ENCODE peak calls at places on chromosomes 3 and 15, in eight cellular contexts. One of them, this sample, is unnamed.

GRCh38 chr3:159825216-159825854 is 163.3 kb upstream of the IL12A start:
- DNase-seq in GM06990: no peak
- DNase-seq in endothelial cell: no peak
- DNase-seq in tibial artery: no peak
- DNase-seq in IMR-90: no peak
- DNase-seq in GM10248: no peak
- DNase-seq in GM20000: no peak
- DNase-seq in endodermal cell: peak; percentile 51
- DNase-seq in this sample: no peak

GRCh38 chr3:94004301-94004910 is 24.0 kb downstream of the STX19 start:
- DNase-seq in GM06990: no peak
- DNase-seq in endothelial cell: no peak
- DNase-seq in tibial artery: no peak
- DNase-seq in IMR-90: peak; percentile 82
- DNase-seq in GM10248: peak; percentile 47
- DNase-seq in GM20000: peak; percentile 44
- DNase-seq in endodermal cell: no peak
- DNase-seq in this sample: no peak

GRCh38 chr3:188749010-188749617 is 422.7 kb upstream of the TPRG1 start:
- DNase-seq in GM06990: no peak
- DNase-seq in endothelial cell: peak; percentile 31
- DNase-seq in tibial artery: no peak
- DNase-seq in IMR-90: no peak
- DNase-seq in GM10248: peak; percentile 14
- DNase-seq in GM20000: peak; percentile 21
- DNase-seq in endodermal cell: peak; percentile 85
- DNase-seq in this sample: peak; percentile 60

GRCh38 chr3:178699810-178700209 is 163.6 kb downstream of the KCNMB2 start:
- DNase-seq in GM06990: no peak
- DNase-seq in endothelial cell: no peak
- DNase-seq in tibial artery: no peak
- DNase-seq in IMR-90: no peak
- DNase-seq in GM10248: no peak
- DNase-seq in GM20000: no peak
- DNase-seq in endodermal cell: no peak
- DNase-seq in this sample: no peak

GRCh38 chr3:124053871-124054270 is 61.9 kb upstream of the ROPN1 start:
- DNase-seq in GM06990: no peak
- DNase-seq in endothelial cell: no peak
- DNase-seq in tibial artery: no peak
- DNase-seq in IMR-90: no peak
- DNase-seq in GM10248: no peak
- DNase-seq in GM20000: no peak
- DNase-seq in endodermal cell: peak; percentile 20
- DNase-seq in this sample: no peak

GRCh38 chr3:13612829-13613228 is 63.9 kb downstream of the FBLN2 start:
- DNase-seq in GM06990: no peak
- DNase-seq in endothelial cell: no peak
- DNase-seq in tibial artery: peak; percentile 79
- DNase-seq in IMR-90: peak; percentile 8
- DNase-seq in GM10248: no peak
- DNase-seq in GM20000: no peak
- DNase-seq in endodermal cell: no peak
- DNase-seq in this sample: no peak

GRCh38 chr3:140529096-140529495 is 148.8 kb upstream of the TRIM42 start:
- DNase-seq in GM06990: no peak
- DNase-seq in endothelial cell: no peak
- DNase-seq in tibial artery: no peak
- DNase-seq in IMR-90: peak; percentile 3
- DNase-seq in GM10248: no peak
- DNase-seq in GM20000: no peak
- DNase-seq in endodermal cell: no peak
- DNase-seq in this sample: no peak

GRCh38 chr3:101873619-101874018 is 24.3 kb downstream of the NFKBIZ start:
- DNase-seq in GM06990: no peak
- DNase-seq in endothelial cell: no peak
- DNase-seq in tibial artery: no peak
- DNase-seq in IMR-90: peak; percentile 88
- DNase-seq in GM10248: no peak
- DNase-seq in GM20000: no peak
- DNase-seq in endodermal cell: no peak
- DNase-seq in this sample: no peak

GRCh38 chr3:10319804-10320203 is 1.1 kb downstream of the SEC13 start:
- DNase-seq in GM06990: no peak
- DNase-seq in endothelial cell: no peak
- DNase-seq in tibial artery: no peak
- DNase-seq in IMR-90: peak; percentile 12
- DNase-seq in GM10248: no peak
- DNase-seq in GM20000: no peak
- DNase-seq in endodermal cell: no peak
- DNase-seq in this sample: no peak

GRCh38 chr15:94670436-94671034 is 439.2 kb downstream of the MCTP2 start:
- DNase-seq in GM06990: no peak
- DNase-seq in endothelial cell: no peak
- DNase-seq in tibial artery: no peak
- DNase-seq in IMR-90: peak; percentile 35
- DNase-seq in GM10248: peak; percentile 33
- DNase-seq in GM20000: peak; percentile 30
- DNase-seq in endodermal cell: no peak
- DNase-seq in this sample: no peak

GRCh38 chr15:68447209-68447608 is 15.2 kb upstream of the ITGA11 start:
- DNase-seq in GM06990: no peak
- DNase-seq in endothelial cell: no peak
- DNase-seq in tibial artery: peak; percentile 48
- DNase-seq in IMR-90: no peak
- DNase-seq in GM10248: no peak
- DNase-seq in GM20000: no peak
- DNase-seq in endodermal cell: no peak
- DNase-seq in this sample: no peak

GRCh38 chr3:143627336-143627735 is 220.9 kb downstream of the SLC9A9 start:
- DNase-seq in GM06990: no peak
- DNase-seq in endothelial cell: no peak
- DNase-seq in tibial artery: no peak
- DNase-seq in IMR-90: peak; percentile 3
- DNase-seq in GM10248: no peak
- DNase-seq in GM20000: no peak
- DNase-seq in endodermal cell: no peak
- DNase-seq in this sample: peak; percentile 52

GRCh38 chr3:126315083-126315658 is 42.0 kb downstream of the KLF15 start:
- DNase-seq in GM06990: no peak
- DNase-seq in endothelial cell: no peak
- DNase-seq in tibial artery: no peak
- DNase-seq in IMR-90: no peak
- DNase-seq in GM10248: no peak
- DNase-seq in GM20000: no peak
- DNase-seq in endodermal cell: peak; percentile 39
- DNase-seq in this sample: no peak

GRCh38 chr3:123068227-123069020 is 1.6 kb downstream of the PDIA5 start:
- DNase-seq in GM06990: no peak
- DNase-seq in endothelial cell: no peak
- DNase-seq in tibial artery: no peak
- DNase-seq in IMR-90: no peak
- DNase-seq in GM10248: no peak
- DNase-seq in GM20000: no peak
- DNase-seq in endodermal cell: peak; percentile 87
- DNase-seq in this sample: no peak

GRCh38 chr3:132448211-132448961 is 31.1 kb downstream of the DNAJC13 start:
- DNase-seq in GM06990: no peak
- DNase-seq in endothelial cell: no peak
- DNase-seq in tibial artery: peak; percentile 72
- DNase-seq in IMR-90: peak; percentile 69
- DNase-seq in GM10248: no peak
- DNase-seq in GM20000: no peak
- DNase-seq in endodermal cell: no peak
- DNase-seq in this sample: no peak

GRCh38 chr3:69283496-69283895 is 102.4 kb downstream of the FRMD4B start:
- DNase-seq in GM06990: no peak
- DNase-seq in endothelial cell: no peak
- DNase-seq in tibial artery: no peak
- DNase-seq in IMR-90: no peak
- DNase-seq in GM10248: no peak
- DNase-seq in GM20000: no peak
- DNase-seq in endodermal cell: no peak
- DNase-seq in this sample: no peak

GRCh38 chr3:168123211-168124173 is 27.8 kb upstream of the GOLIM4 start:
- DNase-seq in GM06990: no peak
- DNase-seq in endothelial cell: no peak
- DNase-seq in tibial artery: no peak
- DNase-seq in IMR-90: peak; percentile 4
- DNase-seq in GM10248: no peak
- DNase-seq in GM20000: no peak
- DNase-seq in endodermal cell: no peak
- DNase-seq in this sample: no peak

DNA sequence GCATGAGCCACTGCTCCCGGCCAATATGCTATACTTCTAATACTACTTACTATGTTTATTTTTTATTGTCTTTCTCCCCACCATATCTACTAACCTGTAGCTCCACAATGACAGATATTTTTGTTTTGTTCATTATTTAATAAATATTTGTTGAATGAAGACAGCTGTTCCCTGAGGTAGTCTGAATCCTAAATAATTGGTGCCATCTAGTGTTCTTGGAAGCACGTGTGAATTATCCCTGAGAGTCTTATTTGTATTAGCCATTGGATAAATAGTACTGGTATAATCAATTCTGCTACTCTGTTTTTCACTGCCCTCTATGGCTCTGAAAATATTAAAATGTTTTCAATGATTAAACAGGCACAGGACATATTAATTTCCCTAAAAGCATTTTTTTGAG is 5.6 kb upstream of the APPL1 start:
- DNase-seq in GM06990: no peak
- DNase-seq in endothelial cell: no peak
- DNase-seq in tibial artery: no peak
- DNase-seq in IMR-90: peak; percentile 28
- DNase-seq in GM10248: no peak
- DNase-seq in GM20000: no peak
- DNase-seq in endodermal cell: no peak
- DNase-seq in this sample: no peak
- TF ChIP-seq CTCF in GM06990: no peak
- TF ChIP-seq CTCF in endothelial cell: peak; percentile 18
- TF ChIP-seq CTCF in tibial artery: no peak
- TF ChIP-seq CTCF in IMR-90: peak; percentile 57
- TF ChIP-seq CTCF in GM10248: no peak
- TF ChIP-seq CTCF in GM20000: peak; percentile 7
- TF ChIP-seq CTCF in endodermal cell: peak; percentile 70
- TF ChIP-seq CTCF in this sample: no peak

GRCh38 chr3:134640872-134641470 is 9.9 kb downstream of the KY start:
- DNase-seq in GM06990: no peak
- DNase-seq in endothelial cell: peak; percentile 49
- DNase-seq in tibial artery: no peak
- DNase-seq in IMR-90: peak; percentile 49
- DNase-seq in GM10248: no peak
- DNase-seq in GM20000: no peak
- DNase-seq in endodermal cell: peak; percentile 91
- DNase-seq in this sample: peak; percentile 37
- TF ChIP-seq CTCF in GM06990: peak; percentile 69
- TF ChIP-seq CTCF in endothelial cell: peak; percentile 26
- TF ChIP-seq CTCF in tibial artery: no peak
- TF ChIP-seq CTCF in IMR-90: peak; percentile 57
- TF ChIP-seq CTCF in GM10248: peak; percentile 34
- TF ChIP-seq CTCF in GM20000: peak; percentile 14
- TF ChIP-seq CTCF in endodermal cell: peak; percentile 86
- TF ChIP-seq CTCF in this sample: no peak

GRCh38 chr3:187295635-187296034 is 4.1 kb upstream of the MASP1 start:
- DNase-seq in GM06990: no peak
- DNase-seq in endothelial cell: no peak
- DNase-seq in tibial artery: no peak
- DNase-seq in IMR-90: no peak
- DNase-seq in GM10248: no peak
- DNase-seq in GM20000: no peak
- DNase-seq in endodermal cell: peak; percentile 57
- DNase-seq in this sample: no peak
- TF ChIP-seq CTCF in GM06990: peak; percentile 29
- TF ChIP-seq CTCF in endothelial cell: no peak
- TF ChIP-seq CTCF in tibial artery: no peak
- TF ChIP-seq CTCF in IMR-90: peak; percentile 20
- TF ChIP-seq CTCF in GM10248: no peak
- TF ChIP-seq CTCF in GM20000: no peak
- TF ChIP-seq CTCF in endodermal cell: peak; percentile 75
- TF ChIP-seq CTCF in this sample: no peak

DNA sequence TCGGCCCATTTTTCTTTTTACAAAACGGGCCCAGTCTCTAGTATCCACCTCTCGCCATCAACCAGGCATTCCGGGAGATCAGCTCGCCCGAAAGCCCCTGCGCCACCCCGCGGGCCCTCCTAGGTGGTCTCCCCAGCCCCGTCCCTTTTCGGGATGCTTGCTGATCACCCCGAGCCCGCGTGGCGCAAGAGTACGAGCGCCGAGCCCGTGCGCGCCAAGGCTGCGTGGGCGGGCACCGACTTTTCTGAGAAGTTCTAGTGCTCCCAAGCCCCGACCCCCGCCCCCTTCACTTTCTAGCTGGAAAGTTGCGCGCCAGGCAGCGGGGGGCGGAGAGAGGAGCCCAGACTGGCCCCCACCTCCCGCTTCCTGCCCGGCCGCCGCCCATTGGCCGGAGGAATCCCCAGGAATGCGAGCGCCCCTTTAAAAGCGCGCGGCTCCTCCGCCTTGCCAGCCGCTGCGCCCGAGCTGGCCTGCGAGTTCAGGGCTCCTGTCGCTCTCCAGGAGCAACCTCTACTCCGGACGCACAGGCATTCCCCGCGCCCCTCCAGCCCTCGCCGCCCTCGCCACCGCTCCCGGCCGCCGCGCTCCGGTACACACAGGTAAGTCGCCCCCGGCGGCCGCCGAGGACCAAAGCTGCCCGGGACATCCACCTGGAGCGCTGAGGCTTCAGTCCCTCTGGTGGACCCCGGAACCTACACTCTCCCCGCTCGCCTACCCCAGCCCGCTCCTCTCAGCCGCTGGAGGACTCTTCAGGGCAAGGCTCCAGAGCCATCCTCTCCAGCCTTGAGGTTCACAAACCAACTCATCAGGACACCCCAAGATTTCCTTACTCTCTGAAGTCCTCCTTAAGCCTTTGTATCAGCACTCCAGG is at the start of gene THBS1:
- DNase-seq in GM06990: peak; percentile 24
- DNase-seq in endothelial cell: peak; percentile 62
- DNase-seq in tibial artery: peak; percentile 93
- DNase-seq in IMR-90: peak; percentile 95
- DNase-seq in GM10248: no peak
- DNase-seq in GM20000: no peak
- DNase-seq in endodermal cell: peak; percentile 98
- DNase-seq in this sample: peak; percentile 73
- TF ChIP-seq CTCF in GM06990: no peak
- TF ChIP-seq CTCF in endothelial cell: no peak
- TF ChIP-seq CTCF in tibial artery: no peak
- TF ChIP-seq CTCF in IMR-90: no peak
- TF ChIP-seq CTCF in GM10248: no peak
- TF ChIP-seq CTCF in GM20000: no peak
- TF ChIP-seq CTCF in endodermal cell: no peak
- TF ChIP-seq CTCF in this sample: no peak

DNA sequence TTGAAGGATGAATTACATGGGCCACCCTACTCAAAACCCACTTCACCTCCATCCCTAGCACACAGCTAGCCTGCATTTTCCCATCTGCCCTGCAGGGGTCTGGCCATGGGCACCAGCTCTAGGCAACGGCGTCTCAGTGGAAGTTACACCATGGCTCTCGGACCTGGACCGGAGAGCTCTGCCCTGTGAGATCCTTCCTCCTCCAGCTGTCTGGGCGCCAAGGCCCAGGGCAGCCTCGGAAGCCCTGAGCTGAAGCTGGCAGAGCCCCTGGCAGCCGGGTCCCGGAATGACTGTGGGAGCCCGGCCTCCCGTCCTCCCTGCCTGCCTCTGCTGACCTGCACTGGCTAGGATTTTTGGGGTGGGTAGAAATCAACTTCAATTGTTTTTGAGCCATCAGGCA is 98.9 kb downstream of the CHSY1 start:
- DNase-seq in GM06990: no peak
- DNase-seq in endothelial cell: peak; percentile 26
- DNase-seq in tibial artery: peak; percentile 38
- DNase-seq in IMR-90: no peak
- DNase-seq in GM10248: no peak
- DNase-seq in GM20000: no peak
- DNase-seq in endodermal cell: peak; percentile 83
- DNase-seq in this sample: no peak
- TF ChIP-seq CTCF in GM06990: peak; percentile 64
- TF ChIP-seq CTCF in endothelial cell: peak; percentile 82
- TF ChIP-seq CTCF in tibial artery: no peak
- TF ChIP-seq CTCF in IMR-90: peak; percentile 10
- TF ChIP-seq CTCF in GM10248: peak; percentile 21
- TF ChIP-seq CTCF in GM20000: no peak
- TF ChIP-seq CTCF in endodermal cell: peak; percentile 81
- TF ChIP-seq CTCF in this sample: peak; percentile 52